ENCODE peak calls at places on chromosomes 6 and 20, in five cellular contexts. One of them, this sample, is unnamed.

GRCh38 chr6:132973556-132973993 is 159.2 kb downstream of the RPS12 start:
- DNase-seq in activated T-cell treated with anti-CD3 and anti-CD28 coated beads, Interleukin-2, amount 50 U/mL, for 72 hours: no peak
- DNase-seq in iPS-NIHi11: no peak
- DNase-seq in substantia nigra: no peak
- DNase-seq in choroid plexus epithelial cell: no peak
- DNase-seq in this sample: no peak

GRCh38 chr20:8073024-8073832 is 53.7 kb upstream of the TMX4 start:
- DNase-seq in activated T-cell treated with anti-CD3 and anti-CD28 coated beads, Interleukin-2, amount 50 U/mL, for 72 hours: no peak
- DNase-seq in iPS-NIHi11: no peak
- DNase-seq in substantia nigra: no peak
- DNase-seq in choroid plexus epithelial cell: peak
- DNase-seq in this sample: no peak

GRCh38 chr6:135181333-135182119 is 418 bp downstream of the MYB start:
- DNase-seq in activated T-cell treated with anti-CD3 and anti-CD28 coated beads, Interleukin-2, amount 50 U/mL, for 72 hours: peak
- DNase-seq in iPS-NIHi11: peak
- DNase-seq in substantia nigra: no peak
- DNase-seq in choroid plexus epithelial cell: no peak
- DNase-seq in this sample: no peak

GRCh38 chr20:17743677-17744076 is 43.9 kb downstream of the BANF2 start:
- DNase-seq in activated T-cell treated with anti-CD3 and anti-CD28 coated beads, Interleukin-2, amount 50 U/mL, for 72 hours: no peak
- DNase-seq in iPS-NIHi11: no peak
- DNase-seq in substantia nigra: no peak
- DNase-seq in choroid plexus epithelial cell: no peak
- DNase-seq in this sample: no peak

GRCh38 chr6:27894839-27895762 is 17.1 kb downstream of the OR2B2 start:
- DNase-seq in activated T-cell treated with anti-CD3 and anti-CD28 coated beads, Interleukin-2, amount 50 U/mL, for 72 hours: peak
- DNase-seq in iPS-NIHi11: peak
- DNase-seq in substantia nigra: peak
- DNase-seq in choroid plexus epithelial cell: peak
- DNase-seq in this sample: peak

GRCh38 chr6:169852504-169853195 is 101.2 kb downstream of the ERMARD start:
- DNase-seq in activated T-cell treated with anti-CD3 and anti-CD28 coated beads, Interleukin-2, amount 50 U/mL, for 72 hours: no peak
- DNase-seq in iPS-NIHi11: no peak
- DNase-seq in substantia nigra: no peak
- DNase-seq in choroid plexus epithelial cell: no peak
- DNase-seq in this sample: no peak

GRCh38 chr6:156628805-156629204 is 148.4 kb upstream of the ARID1B start:
- DNase-seq in activated T-cell treated with anti-CD3 and anti-CD28 coated beads, Interleukin-2, amount 50 U/mL, for 72 hours: no peak
- DNase-seq in iPS-NIHi11: no peak
- DNase-seq in substantia nigra: no peak
- DNase-seq in choroid plexus epithelial cell: no peak
- DNase-seq in this sample: no peak

GRCh38 chr6:117728626-117729025 is 53.4 kb downstream of the NUS1 start:
- DNase-seq in activated T-cell treated with anti-CD3 and anti-CD28 coated beads, Interleukin-2, amount 50 U/mL, for 72 hours: no peak
- DNase-seq in iPS-NIHi11: no peak
- DNase-seq in substantia nigra: no peak
- DNase-seq in choroid plexus epithelial cell: no peak
- DNase-seq in this sample: no peak

GRCh38 chr20:43925215-43925614 is 10.6 kb downstream of the TOX2 start:
- DNase-seq in activated T-cell treated with anti-CD3 and anti-CD28 coated beads, Interleukin-2, amount 50 U/mL, for 72 hours: peak
- DNase-seq in iPS-NIHi11: no peak
- DNase-seq in substantia nigra: no peak
- DNase-seq in choroid plexus epithelial cell: no peak
- DNase-seq in this sample: no peak

GRCh38 chr6:52482903-52483670 is 62.9 kb downstream of the EFHC1 start:
- DNase-seq in activated T-cell treated with anti-CD3 and anti-CD28 coated beads, Interleukin-2, amount 50 U/mL, for 72 hours: no peak
- DNase-seq in iPS-NIHi11: no peak
- DNase-seq in substantia nigra: no peak
- DNase-seq in choroid plexus epithelial cell: no peak
- DNase-seq in this sample: no peak

GRCh38 chr6:83057705-83058321 is 7.8 kb downstream of the UBE3D start:
- DNase-seq in activated T-cell treated with anti-CD3 and anti-CD28 coated beads, Interleukin-2, amount 50 U/mL, for 72 hours: peak
- DNase-seq in iPS-NIHi11: peak
- DNase-seq in substantia nigra: peak
- DNase-seq in choroid plexus epithelial cell: peak
- DNase-seq in this sample: peak

GRCh38 chr20:19652591-19653026 is 105.4 kb upstream of the RIN2 start:
- DNase-seq in activated T-cell treated with anti-CD3 and anti-CD28 coated beads, Interleukin-2, amount 50 U/mL, for 72 hours: no peak
- DNase-seq in iPS-NIHi11: no peak
- DNase-seq in substantia nigra: no peak
- DNase-seq in choroid plexus epithelial cell: no peak
- DNase-seq in this sample: no peak

GRCh38 chr6:36967757-36968156 is 13.2 kb downstream of the PI16 start:
- DNase-seq in activated T-cell treated with anti-CD3 and anti-CD28 coated beads, Interleukin-2, amount 50 U/mL, for 72 hours: no peak
- DNase-seq in iPS-NIHi11: no peak
- DNase-seq in substantia nigra: no peak
- DNase-seq in choroid plexus epithelial cell: no peak
- DNase-seq in this sample: no peak

GRCh38 chr6:129342243-129342642 is 367.7 kb downstream of the ARHGAP18 start:
- DNase-seq in activated T-cell treated with anti-CD3 and anti-CD28 coated beads, Interleukin-2, amount 50 U/mL, for 72 hours: no peak
- DNase-seq in iPS-NIHi11: no peak
- DNase-seq in substantia nigra: no peak
- DNase-seq in choroid plexus epithelial cell: peak
- DNase-seq in this sample: no peak

This sample was measured in putamen.